ENCODE peak calls at places on chromosome 10, in five cellular contexts. Z, H, K, D and L are unnamed samples.

GRCh38 chr10:62047960-62048383 is 146.5 kb downstream of the ARID5B start:
- DNase-seq in D (no peak), H (no peak), Z (no peak), K (no peak), L (no peak)

GRCh38 chr10:33073641-33074410 is 115.8 kb upstream of the ITGB1 start:
- DNase-seq in Z (no peak), D (no peak), K (no peak), H (no peak), L (no peak)

GRCh38 chr10:73785221-73785720 is at the start of gene ZSWIM8:
- DNase-seq in Z (peak), H (peak), K (peak), D (peak), L (peak)

GRCh38 chr10:117496031-117496430 is 46.5 kb upstream of the EMX2 start:
- DNase-seq in H (no peak), D (no peak), K (no peak), Z (no peak), L (no peak)

GRCh38 chr10:116809528-116810500 is 39.5 kb upstream of the ENO4 start:
- DNase-seq in H (no peak), Z (no peak), K (no peak), D (peak), L (no peak)

GRCh38 chr10:12416396-12417090 is 67.2 kb downstream of the CAMK1D start:
- DNase-seq in D (no peak), K (no peak), H (peak), Z (no peak), L (no peak)

GRCh38 chr10:114498413-114499111 is 94.3 kb upstream of the AFAP1L2 start:
- DNase-seq in K (no peak), Z (no peak), H (no peak), D (no peak), L (no peak)

GRCh38 chr10:69327463-69328345 is 49.4 kb downstream of the HK1 start:
- DNase-seq in D (peak), K (peak), Z (no peak), H (peak), L (peak)

GRCh38 chr10:128995676-128996075 is 471.4 kb upstream of the MGMT start:
- DNase-seq in Z (no peak), K (no peak), D (no peak), H (no peak), L (no peak)

GRCh38 chr10:86202226-86202625 is 164.4 kb downstream of the GRID1 start:
- DNase-seq in H (no peak), D (no peak), Z (no peak), K (no peak), L (no peak)

GRCh38 chr10:24556746-24557742 is 166.6 kb downstream of the ARHGAP21 start:
- DNase-seq in H (no peak), K (peak), Z (peak), D (no peak), L (no peak)

GRCh38 chr10:89648074-89648473 is 3.0 kb upstream of the PANK1 start:
- DNase-seq in K (no peak), H (no peak), Z (no peak), D (peak), L (no peak)

GRCh38 chr10:70584366-70584765 is 18.2 kb downstream of the PRF1 start:
- DNase-seq in K (no peak), D (no peak), Z (no peak), H (no peak), L (no peak)

GRCh38 chr10:132468651-132469050 is 68.9 kb upstream of the INPP5A start:
- DNase-seq in D (peak), Z (no peak), H (peak), K (no peak), L (no peak)

GRCh38 chr10:20970044-20970443 is 72.9 kb upstream of the NEBL start:
- DNase-seq in H (no peak), Z (no peak), K (no peak), D (no peak), L (no peak)